ENCODE peak calls at places on chromosomes 5 and 9, in ten cellular contexts. One of them, this sample, is unnamed.

GRCh38 chr5:5288236-5288635 is 134.2 kb upstream of the ICE1 start:
- DNase-seq in brain microvascular endothelial cell: peak
- DNase-seq in HepG2: no peak
- DNase-seq in mammary epithelial cell: peak
- DNase-seq in cardiac muscle cell: no peak
- DNase-seq in pancreas: no peak
- DNase-seq in sigmoid colon: no peak
- DNase-seq in upper lobe of right lung: no peak
- DNase-seq in HCT116: no peak
- DNase-seq in A549: peak
- DNase-seq in this sample: no peak

GRCh38 chr5:77174526-77174925 is 36.0 kb upstream of the PDE8B start:
- DNase-seq in brain microvascular endothelial cell: no peak
- DNase-seq in HepG2: no peak
- DNase-seq in mammary epithelial cell: no peak
- DNase-seq in cardiac muscle cell: no peak
- DNase-seq in pancreas: no peak
- DNase-seq in sigmoid colon: no peak
- DNase-seq in upper lobe of right lung: no peak
- DNase-seq in HCT116: no peak
- DNase-seq in A549: no peak
- DNase-seq in this sample: no peak

GRCh38 chr5:124253421-124253820 is 493.0 kb downstream of the ZNF608 start:
- DNase-seq in brain microvascular endothelial cell: no peak
- DNase-seq in HepG2: no peak
- DNase-seq in mammary epithelial cell: no peak
- DNase-seq in cardiac muscle cell: peak
- DNase-seq in pancreas: no peak
- DNase-seq in sigmoid colon: no peak
- DNase-seq in upper lobe of right lung: no peak
- DNase-seq in HCT116: no peak
- DNase-seq in A549: no peak
- DNase-seq in this sample: no peak

GRCh38 chr5:102759700-102760099 is 4.6 kb downstream of the PAM start:
- DNase-seq in brain microvascular endothelial cell: no peak
- DNase-seq in HepG2: no peak
- DNase-seq in mammary epithelial cell: no peak
- DNase-seq in cardiac muscle cell: no peak
- DNase-seq in pancreas: no peak
- DNase-seq in sigmoid colon: no peak
- DNase-seq in upper lobe of right lung: no peak
- DNase-seq in HCT116: no peak
- DNase-seq in A549: no peak
- DNase-seq in this sample: no peak

GRCh38 chr9:28600226-28600625 is 1026.9 kb upstream of the C9orf72 start:
- DNase-seq in brain microvascular endothelial cell: no peak
- DNase-seq in HepG2: no peak
- DNase-seq in mammary epithelial cell: no peak
- DNase-seq in cardiac muscle cell: no peak
- DNase-seq in pancreas: no peak
- DNase-seq in sigmoid colon: no peak
- DNase-seq in upper lobe of right lung: no peak
- DNase-seq in HCT116: no peak
- DNase-seq in A549: no peak
- DNase-seq in this sample: no peak

GRCh38 chr9:534886-535285 is 306.6 kb upstream of the DMRT1 start:
- DNase-seq in brain microvascular endothelial cell: no peak
- DNase-seq in HepG2: no peak
- DNase-seq in mammary epithelial cell: peak
- DNase-seq in cardiac muscle cell: no peak
- DNase-seq in pancreas: no peak
- DNase-seq in sigmoid colon: peak
- DNase-seq in upper lobe of right lung: no peak
- DNase-seq in HCT116: no peak
- DNase-seq in A549: no peak
- DNase-seq in this sample: no peak

GRCh38 chr9:107467416-107467815 is 22.2 kb downstream of the KLF4 start:
- DNase-seq in brain microvascular endothelial cell: no peak
- DNase-seq in HepG2: no peak
- DNase-seq in mammary epithelial cell: no peak
- DNase-seq in cardiac muscle cell: no peak
- DNase-seq in pancreas: no peak
- DNase-seq in sigmoid colon: no peak
- DNase-seq in upper lobe of right lung: no peak
- DNase-seq in HCT116: no peak
- DNase-seq in A549: no peak
- DNase-seq in this sample: no peak

GRCh38 chr5:54217826-54218503 is 92.4 kb downstream of the ARL15 start:
- DNase-seq in brain microvascular endothelial cell: peak
- DNase-seq in HepG2: peak
- DNase-seq in mammary epithelial cell: peak
- DNase-seq in cardiac muscle cell: peak
- DNase-seq in pancreas: no peak
- DNase-seq in sigmoid colon: no peak
- DNase-seq in upper lobe of right lung: no peak
- DNase-seq in HCT116: peak
- DNase-seq in A549: peak
- DNase-seq in this sample: peak

GRCh38 chr5:144979516-144980264 is 809.0 kb downstream of the KCTD16 start:
- DNase-seq in brain microvascular endothelial cell: no peak
- DNase-seq in HepG2: no peak
- DNase-seq in mammary epithelial cell: no peak
- DNase-seq in cardiac muscle cell: no peak
- DNase-seq in pancreas: no peak
- DNase-seq in sigmoid colon: no peak
- DNase-seq in upper lobe of right lung: no peak
- DNase-seq in HCT116: no peak
- DNase-seq in A549: no peak
- DNase-seq in this sample: no peak
- TF ChIP-seq CTCF in brain microvascular endothelial cell: no peak
- TF ChIP-seq CTCF in HepG2: no peak
- TF ChIP-seq CTCF in mammary epithelial cell: no peak
- TF ChIP-seq CTCF in cardiac muscle cell: no peak
- TF ChIP-seq CTCF in pancreas: no peak
- TF ChIP-seq CTCF in sigmoid colon: no peak
- TF ChIP-seq CTCF in upper lobe of right lung: no peak
- TF ChIP-seq CTCF in HCT116: no peak
- TF ChIP-seq CTCF in A549: no peak
- TF ChIP-seq CTCF in this sample: no peak

GRCh38 chr9:89941875-89942274 is 337.1 kb downstream of the GADD45G start:
- DNase-seq in brain microvascular endothelial cell: no peak
- DNase-seq in HepG2: no peak
- DNase-seq in mammary epithelial cell: peak
- DNase-seq in cardiac muscle cell: peak
- DNase-seq in pancreas: no peak
- DNase-seq in sigmoid colon: no peak
- DNase-seq in upper lobe of right lung: no peak
- DNase-seq in HCT116: no peak
- DNase-seq in A549: peak
- DNase-seq in this sample: peak

GRCh38 chr9:89943309-89943708 is 338.5 kb downstream of the GADD45G start:
- DNase-seq in brain microvascular endothelial cell: no peak
- DNase-seq in HepG2: no peak
- DNase-seq in mammary epithelial cell: no peak
- DNase-seq in cardiac muscle cell: no peak
- DNase-seq in pancreas: no peak
- DNase-seq in sigmoid colon: no peak
- DNase-seq in upper lobe of right lung: no peak
- DNase-seq in HCT116: no peak
- DNase-seq in A549: no peak
- DNase-seq in this sample: no peak

GRCh38 chr9:89939893-89940292 is 335.1 kb downstream of the GADD45G start:
- DNase-seq in brain microvascular endothelial cell: no peak
- DNase-seq in HepG2: no peak
- DNase-seq in mammary epithelial cell: no peak
- DNase-seq in cardiac muscle cell: no peak
- DNase-seq in pancreas: peak
- DNase-seq in sigmoid colon: no peak
- DNase-seq in upper lobe of right lung: no peak
- DNase-seq in HCT116: no peak
- DNase-seq in A549: no peak
- DNase-seq in this sample: no peak

GRCh38 chr9:89942643-89943042 is 337.8 kb downstream of the GADD45G start:
- DNase-seq in brain microvascular endothelial cell: no peak
- DNase-seq in HepG2: no peak
- DNase-seq in mammary epithelial cell: no peak
- DNase-seq in cardiac muscle cell: no peak
- DNase-seq in pancreas: no peak
- DNase-seq in sigmoid colon: no peak
- DNase-seq in upper lobe of right lung: no peak
- DNase-seq in HCT116: no peak
- DNase-seq in A549: no peak
- DNase-seq in this sample: no peak

DNA sequence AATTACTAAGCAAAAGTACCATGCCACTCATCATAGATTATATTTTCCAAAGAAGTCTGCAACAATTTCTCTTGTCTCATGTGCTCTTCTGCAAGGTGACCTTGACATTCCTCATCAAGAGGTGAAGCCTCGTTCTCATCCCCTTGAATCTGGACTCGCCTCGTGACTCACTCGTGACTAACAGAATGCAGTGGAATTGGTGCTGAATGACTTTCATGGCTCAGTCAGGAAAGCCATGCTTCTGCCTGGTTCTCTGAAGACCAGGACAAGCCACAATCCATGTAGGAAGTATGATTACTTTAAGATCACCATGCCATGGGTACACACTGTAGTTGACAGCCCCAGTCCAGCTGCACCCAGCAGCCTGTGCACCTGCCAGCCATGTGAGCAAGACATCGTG is 335.8 kb downstream of the GADD45G start:
- DNase-seq in brain microvascular endothelial cell: no peak
- DNase-seq in HepG2: no peak
- DNase-seq in mammary epithelial cell: peak
- DNase-seq in cardiac muscle cell: no peak
- DNase-seq in pancreas: no peak
- DNase-seq in sigmoid colon: no peak
- DNase-seq in upper lobe of right lung: no peak
- DNase-seq in HCT116: no peak
- DNase-seq in A549: peak
- DNase-seq in this sample: no peak
- H3K27ac ChIP-seq in brain microvascular endothelial cell: no peak
- H3K27ac ChIP-seq in HepG2: no peak
- H3K27ac ChIP-seq in mammary epithelial cell: no peak
- H3K27ac ChIP-seq in cardiac muscle cell: no peak
- H3K27ac ChIP-seq in pancreas: no peak
- H3K27ac ChIP-seq in sigmoid colon: no peak
- H3K27ac ChIP-seq in upper lobe of right lung: no peak
- H3K27ac ChIP-seq in HCT116: no peak
- H3K27ac ChIP-seq in A549: no peak
- H3K27ac ChIP-seq in this sample: no peak

GRCh38 chr5:140633081-140633471 is at the start of gene CD14:
- DNase-seq in brain microvascular endothelial cell: peak
- DNase-seq in HepG2: peak
- DNase-seq in mammary epithelial cell: peak
- DNase-seq in cardiac muscle cell: peak
- DNase-seq in pancreas: no peak
- DNase-seq in sigmoid colon: peak
- DNase-seq in upper lobe of right lung: peak
- DNase-seq in HCT116: no peak
- DNase-seq in A549: peak
- DNase-seq in this sample: no peak
- TF ChIP-seq CTCF in brain microvascular endothelial cell: peak
- TF ChIP-seq CTCF in HepG2: peak
- TF ChIP-seq CTCF in mammary epithelial cell: no peak
- TF ChIP-seq CTCF in cardiac muscle cell: no peak
- TF ChIP-seq CTCF in pancreas: no peak
- TF ChIP-seq CTCF in sigmoid colon: no peak
- TF ChIP-seq CTCF in upper lobe of right lung: no peak
- TF ChIP-seq CTCF in HCT116: no peak
- TF ChIP-seq CTCF in A549: no peak
- TF ChIP-seq CTCF in this sample: peak

DNA sequence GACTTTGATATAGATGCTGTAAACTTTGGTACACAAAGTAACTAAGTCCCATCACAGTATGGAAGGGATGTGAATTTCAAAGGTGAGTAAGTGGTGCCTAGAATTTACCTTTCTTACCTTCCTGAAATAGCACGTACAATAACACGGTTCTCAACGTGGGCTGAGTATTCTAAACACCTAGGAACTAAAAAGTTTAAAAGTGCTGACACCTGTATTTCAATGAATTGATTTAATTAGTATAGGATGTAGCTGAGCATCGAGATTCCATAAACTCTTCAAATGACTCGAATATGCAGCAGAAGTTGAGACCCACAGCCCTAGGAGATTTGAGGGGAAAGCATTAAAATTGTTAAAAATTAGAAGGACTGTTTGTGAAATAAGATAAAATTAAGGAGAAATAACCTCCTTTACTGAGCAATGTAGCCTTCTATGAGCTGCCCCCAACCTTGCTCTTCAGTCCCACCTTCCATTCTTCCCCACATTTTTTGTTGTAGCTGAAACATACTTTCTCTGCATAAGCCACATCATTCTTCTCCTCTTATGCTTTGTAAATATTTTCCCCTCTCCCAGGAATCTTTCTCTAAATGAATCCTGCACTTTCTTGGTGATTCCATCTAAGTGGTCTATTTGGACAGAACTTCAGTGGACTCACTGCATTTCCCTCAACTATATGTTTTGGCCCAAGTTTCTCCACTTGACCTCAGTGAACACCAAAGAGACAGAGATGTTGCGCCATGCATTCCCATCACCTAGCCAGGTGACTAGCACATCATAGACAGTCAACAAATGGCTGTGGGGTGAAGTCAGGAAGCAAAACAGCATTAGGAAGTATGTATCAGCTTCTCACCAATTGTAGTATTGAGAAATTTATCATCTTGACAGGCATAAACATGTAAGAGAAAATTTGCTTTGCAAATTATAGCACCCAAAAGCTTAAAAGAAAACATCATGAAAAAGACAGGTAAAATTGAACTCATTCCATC is 156.5 kb upstream of the TAS2R1 start:
- DNase-seq in brain microvascular endothelial cell: no peak
- DNase-seq in HepG2: no peak
- DNase-seq in mammary epithelial cell: no peak
- DNase-seq in cardiac muscle cell: no peak
- DNase-seq in pancreas: no peak
- DNase-seq in sigmoid colon: no peak
- DNase-seq in upper lobe of right lung: no peak
- DNase-seq in HCT116: no peak
- DNase-seq in A549: no peak
- DNase-seq in this sample: no peak
- H3K27ac ChIP-seq in brain microvascular endothelial cell: no peak
- H3K27ac ChIP-seq in HepG2: no peak
- H3K27ac ChIP-seq in mammary epithelial cell: no peak
- H3K27ac ChIP-seq in cardiac muscle cell: no peak
- H3K27ac ChIP-seq in pancreas: no peak
- H3K27ac ChIP-seq in sigmoid colon: no peak
- H3K27ac ChIP-seq in upper lobe of right lung: no peak
- H3K27ac ChIP-seq in HCT116: no peak
- H3K27ac ChIP-seq in A549: no peak
- H3K27ac ChIP-seq in this sample: no peak